ENCODE peak calls at places on chromosomes 6 and 20, in nine cellular contexts. H is IMR-90; S is H9; L is CD4-positive, alpha-beta memory T cell; C is GM23248; P is ovary; F is mesenchymal stem cell; W is CD8-positive, alpha-beta T cell; A is psoas muscle. B is an unnamed sample. For H3K27me3 and H3K4me1, the result is how much of the 10 kb centered on the place peaks cover.

GRCh38 chr6:114354482-114354881 is 11.7 kb upstream of the HS3ST5 start:
- DNase-seq in H (no peak), S (no peak), L (no peak), C (no peak), P (no peak), F (no peak), W (no peak), A (no peak), B (no peak)

GRCh38 chr20:35838213-35838612 is 66.4 kb downstream of the PHF20 start:
- DNase-seq in H (no peak), S (no peak), L (no peak), C (no peak), P (no peak), F (no peak), W (no peak), A (no peak), B (peak)

GRCh38 chr6:72246926-72247325 is 360.6 kb downstream of the RIMS1 start:
- DNase-seq in H (peak), S (peak), L (no peak), C (no peak), P (no peak), F (no peak), W (no peak), A (no peak), B (peak)

GRCh38 chr20:19802099-19802491 is 44.0 kb downstream of the RIN2 start:
- DNase-seq in H (no peak), S (no peak), L (no peak), C (no peak), P (no peak), F (no peak), W (no peak), A (no peak), B (no peak)

GRCh38 chr6:131213501-131213990 is 78.3 kb downstream of the AKAP7 start:
- DNase-seq in H (peak), S (no peak), L (no peak), C (peak), P (no peak), F (peak), W (no peak), A (no peak), B (no peak)

GRCh38 chr6:100464162-100464851 is 414 bp downstream of the SIM1 start:
- DNase-seq in H (no peak), S (peak), L (no peak), C (no peak), P (no peak), F (no peak), W (no peak), A (peak), B (peak)

GRCh38 chr6:31407699-31408098 is 4.3 kb downstream of the MICA start:
- DNase-seq in H (peak), S (no peak), L (no peak), C (peak), P (no peak), F (peak), W (no peak), A (no peak), B (no peak)

GRCh38 chr20:61292821-61293612 is 41.0 kb downstream of the CDH4 start:
- DNase-seq in H (no peak), S (no peak), L (no peak), C (no peak), P (no peak), F (no peak), W (no peak), A (no peak), B (no peak)

GRCh38 chr20:25058051-25058796 is at the start of gene ACSS1:
- DNase-seq in H (peak), S (peak), L (peak), C (peak), P (peak), F (peak), W (peak), A (peak), B (peak)

GRCh38 chr20:40643891-40644290 is 45.1 kb downstream of the MAFB start:
- DNase-seq in H (no peak), S (no peak), L (no peak), C (no peak), P (no peak), F (no peak), W (no peak), A (no peak), B (no peak)

DNA sequence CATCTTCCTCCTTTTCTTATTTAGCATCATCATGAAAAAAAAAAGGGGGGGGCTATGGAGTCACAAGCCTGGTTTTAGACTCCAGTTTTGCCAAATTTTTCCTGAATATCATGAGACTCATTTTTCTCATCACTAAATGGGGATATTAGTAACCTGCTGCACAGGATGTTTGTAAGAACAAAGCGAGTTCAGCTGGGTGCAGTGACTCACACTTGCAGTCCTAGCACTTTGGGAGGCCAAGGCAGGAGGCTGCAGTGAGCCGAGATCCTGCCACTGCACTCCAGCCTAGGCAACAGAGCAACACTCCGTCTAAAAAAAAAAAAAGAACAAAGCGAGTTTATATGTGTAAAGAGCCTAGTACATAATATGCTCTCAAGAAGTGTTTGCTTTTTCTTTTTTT is 82.8 kb downstream of the TFAP2A start:
- DNase-seq in H (no peak), S (no peak), L (no peak), C (no peak), P (no peak), F (no peak), W (no peak), A (no peak), B (no peak)
- H3K27ac ChIP-seq in H (no peak), S (no peak), L (no peak), C (no peak), P (no peak), F (no peak), W (no peak), A (no peak), B (no peak)

GRCh38 chr20:46206025-46206424 is 87.9 kb downstream of the CD40 start:
- DNase-seq in H (peak), S (no peak), L (no peak), C (peak), P (no peak), F (peak), W (no peak), A (no peak), B (no peak)

GRCh38 chr20:46204594-46205205 is 86.6 kb downstream of the CD40 start:
- DNase-seq in H (no peak), S (no peak), L (peak), C (no peak), P (no peak), F (no peak), W (no peak), A (no peak), B (no peak)

GRCh38 chr20:46202758-46203509 is 84.8 kb downstream of the CD40 start:
- DNase-seq in H (no peak), S (no peak), L (no peak), C (peak), P (peak), F (no peak), W (no peak), A (no peak), B (no peak)

GRCh38 chr20:46205349-46205748 is 87.2 kb downstream of the CD40 start:
- DNase-seq in H (no peak), S (no peak), L (no peak), C (no peak), P (no peak), F (no peak), W (no peak), A (no peak), B (no peak)

GRCh38 chr20:46203510-46203837 is 85.4 kb downstream of the CD40 start:
- DNase-seq in H (no peak), S (no peak), L (no peak), C (no peak), P (no peak), F (no peak), W (no peak), A (no peak), B (no peak)
- H3K27me3 ChIP-seq in H (under half), S (under half), L (under half), C (under half), P (under half), F (half or more), W (under half), A (under half), B (under half)

GRCh38 chr20:62608218-62608565 is 34.1 kb upstream of the SLCO4A1 start:
- DNase-seq in H (no peak), S (no peak), L (no peak), C (no peak), P (no peak), F (no peak), W (no peak), A (no peak), B (no peak)

GRCh38 chr20:62609170-62609786 is 33.0 kb upstream of the SLCO4A1 start:
- DNase-seq in H (no peak), S (no peak), L (no peak), C (no peak), P (no peak), F (no peak), W (no peak), A (no peak), B (no peak)

GRCh38 chr20:62606551-62607201 is 35.6 kb upstream of the SLCO4A1 start:
- DNase-seq in H (no peak), S (no peak), L (no peak), C (peak), P (peak), F (no peak), W (no peak), A (peak), B (peak)

GRCh38 chr20:62605996-62606395 is 36.3 kb upstream of the SLCO4A1 start:
- DNase-seq in H (no peak), S (no peak), L (no peak), C (no peak), P (no peak), F (no peak), W (no peak), A (no peak), B (no peak)

DNA sequence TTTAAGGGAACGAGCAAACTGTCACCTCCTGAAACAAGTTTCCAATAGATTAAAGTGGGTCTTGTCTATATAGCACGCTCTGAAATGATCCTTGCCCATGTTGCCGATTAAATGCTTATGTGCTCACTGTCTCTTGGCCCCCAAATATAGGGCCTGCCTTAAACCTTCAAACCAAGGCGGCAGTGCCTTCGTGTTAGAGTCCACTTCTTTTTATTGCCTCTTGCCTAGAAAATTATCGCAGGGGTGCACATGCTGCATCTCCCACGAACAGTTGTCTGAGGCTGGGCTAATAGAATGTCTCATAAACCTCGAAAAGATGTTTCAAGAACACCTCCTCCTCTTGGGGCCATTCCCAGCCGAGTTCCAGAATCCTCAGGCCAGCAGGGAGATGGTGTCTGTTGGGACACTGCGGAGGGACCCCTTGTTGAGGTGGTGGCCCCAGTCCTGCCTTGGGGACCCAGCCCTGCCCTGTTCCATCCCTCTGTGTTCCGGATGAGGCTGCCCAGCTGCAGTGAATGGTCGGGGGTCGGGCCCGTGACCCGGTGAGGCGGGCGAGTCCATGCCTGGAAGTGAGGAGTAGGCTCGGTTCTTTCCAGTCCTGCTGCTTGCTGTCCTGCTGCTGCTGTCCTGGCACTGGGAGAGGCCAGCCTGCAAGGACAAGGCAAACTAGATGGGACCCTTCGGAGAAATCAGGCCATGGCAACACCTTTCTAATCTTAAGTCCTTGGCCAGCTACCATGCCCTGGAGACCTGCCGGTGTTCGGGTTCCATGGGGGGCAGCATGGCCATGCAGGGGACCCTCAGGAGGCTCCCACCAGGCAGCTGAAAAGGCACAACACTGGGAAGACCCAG is 34.7 kb upstream of the SLCO4A1 start:
- DNase-seq in H (no peak), S (no peak), L (no peak), C (no peak), P (no peak), F (no peak), W (no peak), A (no peak), B (no peak)
- H3K4me1 ChIP-seq in H (under half), S (under half), L (under half), C (under half), P (under half), F (under half), W (under half), A (under half), B (under half)

DNA sequence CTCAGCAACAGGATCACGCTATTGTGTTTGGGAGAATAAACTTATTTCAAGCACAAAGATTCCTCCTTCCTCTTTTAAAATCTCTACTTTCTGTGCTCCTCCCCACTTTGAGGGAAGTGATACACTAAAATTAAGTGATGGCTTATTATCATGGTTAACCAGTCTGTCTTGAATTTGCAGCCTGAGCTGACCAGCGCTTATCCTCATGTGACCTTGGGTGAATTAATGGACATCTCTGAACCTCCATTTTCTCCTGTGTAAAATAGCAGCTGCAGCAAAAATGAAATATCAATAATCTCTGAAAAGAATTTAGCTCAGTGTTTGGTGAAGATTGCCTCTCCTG is 222.6 kb downstream of the BCAS1 start:
- DNase-seq in H (no peak), S (no peak), L (no peak), C (no peak), P (no peak), F (no peak), W (no peak), A (no peak), B (no peak)
- H3K27ac ChIP-seq in H (no peak), S (no peak), L (no peak), C (no peak), P (no peak), F (no peak), W (no peak), A (no peak), B (no peak)

GRCh38 chr6:117275711-117276110 is 10.4 kb downstream of the VGLL2 start:
- DNase-seq in H (no peak), S (no peak), L (no peak), C (no peak), P (no peak), F (no peak), W (no peak), A (no peak), B (no peak)

GRCh38 chr6:117276778-117277177 is 11.4 kb downstream of the VGLL2 start:
- DNase-seq in H (no peak), S (no peak), L (no peak), C (no peak), P (no peak), F (no peak), W (no peak), A (no peak), B (no peak)

GRCh38 chr6:117272032-117272866 is 6.9 kb downstream of the VGLL2 start:
- DNase-seq in H (no peak), S (peak), L (no peak), C (no peak), P (no peak), F (no peak), W (no peak), A (no peak), B (peak)

GRCh38 chr6:117272886-117273285 is 7.5 kb downstream of the VGLL2 start:
- DNase-seq in H (no peak), S (no peak), L (no peak), C (no peak), P (no peak), F (no peak), W (no peak), A (no peak), B (no peak)

GRCh38 chr6:117275205-117275604 is 9.8 kb downstream of the VGLL2 start:
- DNase-seq in H (no peak), S (no peak), L (no peak), C (no peak), P (no peak), F (no peak), W (no peak), A (peak), B (no peak)
- H3K27me3 ChIP-seq in H (under half), S (under half), L (under half), C (under half), P (under half), F (half or more), W (under half), A (under half), B (half or more)

GRCh38 chr6:129643968-129644367 is 66.0 kb downstream of the ARHGAP18 start:
- DNase-seq in H (no peak), S (no peak), L (no peak), C (no peak), P (no peak), F (no peak), W (no peak), A (no peak), B (no peak)
- H3K4me1 ChIP-seq in H (under half), S (under half), L (under half), C (half or more), P (under half), F (under half), W (under half), A (under half), B (under half)

GRCh38 chr20:59221881-59222238 is 58.2 kb downstream of the ZNF831 start:
- DNase-seq in H (no peak), S (no peak), L (no peak), C (peak), P (no peak), F (no peak), W (no peak), A (no peak), B (no peak)
- H3K27ac ChIP-seq in H (no peak), S (no peak), L (peak), C (no peak), P (no peak), F (no peak), W (peak), A (no peak), B (no peak)

GRCh38 chr20:63257629-63258028 is 3.4 kb upstream of the NKAIN4 start:
- DNase-seq in H (no peak), S (no peak), L (no peak), C (no peak), P (no peak), F (no peak), W (no peak), A (no peak), B (no peak)
- H3K27me3 ChIP-seq in H (half or more), S (under half), L (under half), C (under half), P (under half), F (under half), W (under half), A (under half), B (under half)